ENCODE peak calls at places on chromosomes 5 and 9, in five cellular contexts. N is sigmoid colon, D is amniotic stem cell, Y is hippocampal formation, W is GM12865. J is an unnamed sample.

GRCh38 chr5:157610990-157611389 is 35.4 kb upstream of the ADAM19 start:
- DNase-seq in N (no peak), D (no peak), W (no peak), Y (no peak), J (no peak)

GRCh38 chr5:610011-610743 is 2.0 kb upstream of the CEP72 start:
- DNase-seq in D (no peak), N (no peak), W (no peak), Y (no peak), J (no peak)

GRCh38 chr9:95807326-95807947 is 68.1 kb upstream of the ERCC6L2 start:
- DNase-seq in W (peak; percentile 25), N (peak; percentile 70), D (no peak), Y (no peak), J (no peak)

GRCh38 chr9:13811876-13812275 is 502.1 kb downstream of the NFIB start:
- DNase-seq in Y (no peak), D (no peak), N (no peak), W (no peak), J (no peak)

GRCh38 chr5:141031006-141031405 is 20.2 kb upstream of the PCDHB1 start:
- DNase-seq in Y (no peak), W (no peak), D (no peak), N (no peak), J (no peak)

GRCh38 chr5:96605144-96605543 is 57.0 kb upstream of the CAST start:
- DNase-seq in Y (no peak), W (no peak), D (no peak), N (no peak), J (no peak)

GRCh38 chr9:8224381-8224791 is 424.8 kb upstream of the DMAC1 start:
- DNase-seq in D (no peak), N (no peak), Y (no peak), W (no peak), J (no peak)

GRCh38 chr9:1429328-1429727 is 379.2 kb downstream of the DMRT2 start:
- DNase-seq in W (peak; percentile 15), N (no peak), Y (no peak), D (no peak), J (no peak)

GRCh38 chr5:79111387-79111959 is at the start of gene BHMT:
- DNase-seq in N (no peak), D (no peak), W (no peak), Y (no peak), J (no peak)

GRCh38 chr5:20949636-20950035 is 961.6 kb upstream of the CDH18 start:
- DNase-seq in W (no peak), D (no peak), N (no peak), Y (no peak), J (no peak)

GRCh38 chr5:38926121-38926520 is 80.3 kb downstream of the OSMR start:
- DNase-seq in W (no peak), D (no peak), N (no peak), Y (no peak), J (no peak)

GRCh38 chr5:119386945-119387344 is 31.1 kb downstream of the TNFAIP8 start:
- DNase-seq in Y (no peak), D (no peak), W (no peak), N (no peak), J (no peak)

GRCh38 chr9:396397-396796 is 181.7 kb downstream of the DOCK8 start:
- DNase-seq in W (no peak), D (no peak), Y (no peak), N (no peak), J (no peak)

GRCh38 chr5:123807177-123807900 is 295.4 kb downstream of the CSNK1G3 start:
- DNase-seq in D (no peak), Y (no peak), W (no peak), N (no peak), J (no peak)

GRCh38 chr9:105686936-105687335 is 7.4 kb upstream of the TMEM38B start:
- DNase-seq in Y (no peak), W (no peak), D (no peak), N (no peak), J (no peak)

J was measured in GM12891.